ENCODE peak calls at places on chromosomes 4 and X, in five cellular contexts. O, V, R, E and G are unnamed samples.

GRCh38 chr4:63123441-63123840 is 1285.8 kb downstream of the TECRL start:
- ATAC-seq in O (no peak), V (no peak), R (no peak), E (no peak), G (no peak)

GRCh38 chr4:173243917-173244658 is 75.5 kb downstream of the GALNT7 start:
- ATAC-seq in O (peak), V (no peak), R (peak), E (no peak), G (peak)

GRCh38 chrX:31449975-31450374 is 378.1 kb upstream of the FTHL17 start:
- ATAC-seq in O (no peak), V (no peak), R (no peak), E (no peak), G (no peak)

GRCh38 chr4:80367737-80368136 is 32.2 kb downstream of the CFAP299 start:
- ATAC-seq in O (peak), V (no peak), R (no peak), E (no peak), G (no peak)

GRCh38 chr4:8023696-8024033 is 84.0 kb upstream of the AFAP1 start:
- ATAC-seq in O (no peak), V (no peak), R (no peak), E (no peak), G (no peak)

GRCh38 chr4:7861440-7861881 is 78.2 kb downstream of the AFAP1 start:
- ATAC-seq in O (no peak), V (no peak), R (no peak), E (peak), G (no peak)

GRCh38 chrX:2313864-2314646 is 186.7 kb downstream of the DHRSX start:
- ATAC-seq in O (no peak), V (no peak), R (no peak), E (no peak), G (no peak)

GRCh38 chr4:129641179-129641578 is 545.2 kb downstream of the C4orf33 start:
- ATAC-seq in O (peak), V (no peak), R (peak), E (no peak), G (no peak)

GRCh38 chrX:739611-740010 is 109.0 kb downstream of the SHOX start:
- ATAC-seq in O (no peak), V (no peak), R (no peak), E (no peak), G (no peak)

GRCh38 chr4:165207016-165207430 is 338 bp upstream of the KLHL2 start:
- ATAC-seq in O (peak), V (peak), R (peak), E (peak), G (peak)

GRCh38 chr4:88522702-88523324 is 763 bp downstream of the PYURF start:
- ATAC-seq in O (peak), V (peak), R (peak), E (peak), G (no peak)

GRCh38 chrX:30864383-30864785 is 24.7 kb downstream of the TAB3 start:
- ATAC-seq in O (no peak), V (no peak), R (peak), E (peak), G (no peak)

GRCh38 chr4:127139788-127140286 is 492.9 kb upstream of the INTU start:
- ATAC-seq in O (no peak), V (no peak), R (no peak), E (no peak), G (no peak)

GRCh38 chr4:47531954-47532321 is 46.9 kb downstream of the ATP10D start:
- ATAC-seq in O (no peak), V (peak), R (no peak), E (peak), G (no peak)

GRCh38 chr4:139809207-139810157 is 143.9 kb downstream of the MGST2 start:
- ATAC-seq in O (no peak), V (no peak), R (no peak), E (peak), G (no peak)

GRCh38 chr4:72896515-72896914 is 173.0 kb downstream of the COX18 start:
- ATAC-seq in O (peak), V (no peak), R (no peak), E (peak), G (no peak)

GRCh38 chr4:21856754-21857153 is 91.8 kb downstream of the KCNIP4 start:
- ATAC-seq in O (no peak), V (no peak), R (no peak), E (no peak), G (no peak)

GRCh38 chrX:50697691-50698090 is 116.3 kb downstream of the SHROOM4 start:
- ATAC-seq in O (no peak), V (no peak), R (no peak), E (no peak), G (no peak)

GRCh38 chr4:105352826-105353225 is 121.0 kb downstream of the PPA2 start:
- ATAC-seq in O (peak), V (peak), R (no peak), E (no peak), G (peak)

GRCh38 chr4:14837860-14838259 is 164.4 kb upstream of the CPEB2 start:
- ATAC-seq in O (no peak), V (no peak), R (no peak), E (no peak), G (no peak)

GRCh38 chr4:25874641-25875040 is 11.9 kb upstream of the SEL1L3 start:
- ATAC-seq in O (no peak), V (no peak), R (no peak), E (no peak), G (no peak)

GRCh38 chrX:119960639-119961038 is 17.1 kb upstream of the NKAP start:
- ATAC-seq in O (no peak), V (no peak), R (no peak), E (no peak), G (no peak)

GRCh38 chrX:123959281-123960063 is 2.0 kb upstream of the STAG2 start:
- ATAC-seq in O (peak), V (peak), R (peak), E (peak), G (no peak)

GRCh38 chr4:117455088-117455487 is 369.7 kb upstream of the TRAM1L1 start:
- ATAC-seq in O (no peak), V (no peak), R (no peak), E (no peak), G (no peak)

GRCh38 chrX:75746891-75747639 is 38.0 kb downstream of the MAGEE2 start:
- ATAC-seq in O (peak), V (no peak), R (peak), E (peak), G (peak)

GRCh38 chr4:15659768-15660394 is 4.7 kb upstream of the FBXL5 start:
- ATAC-seq in O (no peak), V (no peak), R (no peak), E (no peak), G (peak)

GRCh38 chrX:15158350-15158735 is 111.5 kb downstream of the ASB9 start:
- ATAC-seq in O (no peak), V (peak), R (no peak), E (no peak), G (peak)

GRCh38 chr4:72314869-72315268 is 254.2 kb downstream of the ADAMTS3 start:
- ATAC-seq in O (no peak), V (no peak), R (no peak), E (no peak), G (no peak)

GRCh38 chr4:38189445-38189844 is 229.2 kb downstream of the PTTG2 start:
- ATAC-seq in O (no peak), V (no peak), R (peak), E (no peak), G (peak)

GRCh38 chr4:113423631-113424030 is 337.9 kb downstream of the CAMK2D start:
- ATAC-seq in O (no peak), V (no peak), R (no peak), E (no peak), G (no peak)

GRCh38 chr4:8351931-8352367 is 82.4 kb downstream of the HTRA3 start:
- ATAC-seq in O (peak), V (no peak), R (no peak), E (peak), G (no peak)

GRCh38 chr4:101853028-101853427 is 62.5 kb downstream of the BANK1 start:
- ATAC-seq in O (no peak), V (no peak), R (no peak), E (no peak), G (no peak)

GRCh38 chrX:20205927-20206708 is 60.6 kb downstream of the RPS6KA3 start:
- ATAC-seq in O (peak), V (peak), R (no peak), E (peak), G (peak)